ENCODE peak calls at places on chromosomes 16 and 17, in eight cellular contexts. T, S, O, B, D, W, K and L are unnamed samples. For H3K4me1, the result is how much of the 10 kb centered on the place peaks cover.

GRCh38 chr17:9294661-9295210 is 273.4 kb downstream of the NTN1 start:
- DNase-seq in S (no peak), O (no peak), D (no peak), B (no peak), K (no peak), W (no peak), T (no peak), L (no peak)

GRCh38 chr17:82320956-82321927 is 3.8 kb upstream of the CD7 start:
- DNase-seq in B (peak), T (peak), S (no peak), O (no peak), D (no peak), W (peak), K (no peak), L (no peak)

GRCh38 chr17:5581655-5582054 is 2.7 kb downstream of the NLRP1 start:
- DNase-seq in B (no peak), W (no peak), D (no peak), K (no peak), T (no peak), S (no peak), O (no peak), L (no peak)

GRCh38 chr17:74332017-74332650 is 6.1 kb downstream of the KIF19 start:
- DNase-seq in T (no peak), K (no peak), B (peak), O (no peak), W (no peak), S (no peak), D (no peak), L (no peak)

GRCh38 chr17:14124854-14125253 is 55.5 kb downstream of the COX10 start:
- DNase-seq in S (no peak), B (no peak), T (no peak), W (no peak), O (no peak), D (no peak), K (no peak), L (no peak)

GRCh38 chr17:5772720-5773119 is 188.4 kb upstream of the NLRP1 start:
- DNase-seq in O (peak), K (no peak), D (no peak), S (no peak), T (no peak), W (no peak), B (no peak), L (no peak)

GRCh38 chr16:3088450-3088849 is 10.6 kb downstream of the ZSCAN10 start:
- DNase-seq in T (no peak), O (no peak), S (no peak), W (no peak), B (no peak), D (no peak), K (no peak), L (no peak)

GRCh38 chr16:27679899-27680298 is 130.0 kb downstream of the KATNIP start:
- DNase-seq in W (no peak), S (no peak), B (no peak), D (no peak), T (no peak), K (no peak), O (no peak), L (no peak)

GRCh38 chr17:71917715-71918114 is 203.1 kb upstream of the SOX9 start:
- DNase-seq in O (no peak), T (no peak), K (no peak), S (no peak), W (no peak), D (no peak), B (no peak), L (no peak)

GRCh38 chr17:14843086-14843795 is 421.9 kb downstream of the PMP22 start:
- DNase-seq in W (no peak), S (no peak), K (no peak), T (no peak), B (no peak), O (no peak), D (no peak), L (no peak)

GRCh38 chr16:11880047-11880446 is 28.7 kb upstream of the RSL1D1 start:
- DNase-seq in D (no peak), K (no peak), W (no peak), B (no peak), T (no peak), O (no peak), S (no peak), L (no peak)

GRCh38 chr16:80071964-80072363 is 468.8 kb upstream of the DYNLRB2 start:
- DNase-seq in D (no peak), W (no peak), S (no peak), T (no peak), K (no peak), B (no peak), O (no peak), L (no peak)

GRCh38 chr17:10107320-10108165 is 90.9 kb downstream of the GAS7 start:
- DNase-seq in S (no peak), B (no peak), O (no peak), T (no peak), W (no peak), D (no peak), K (no peak), L (no peak)

GRCh38 chr16:81997738-81998137 is 13.5 kb downstream of the SDR42E1 start:
- DNase-seq in D (peak), T (no peak), S (no peak), W (peak), K (peak), O (peak), B (no peak), L (no peak)

GRCh38 chr16:64470916-64471315 is 650.9 kb downstream of the CDH11 start:
- DNase-seq in O (no peak), B (no peak), D (no peak), W (no peak), T (no peak), K (no peak), S (no peak), L (no peak)

GRCh38 chr16:50467943-50468748 is 80.0 kb upstream of the NKD1 start:
- DNase-seq in B (no peak), K (no peak), W (peak), D (no peak), S (no peak), T (no peak), O (no peak), L (no peak)

GRCh38 chr16:69166221-69166833 is 20.6 kb upstream of the SNTB2 start:
- DNase-seq in D (peak), S (no peak), W (no peak), T (no peak), O (peak), B (no peak), K (no peak), L (no peak)

GRCh38 chr17:18261659-18262058 is 1.2 kb downstream of the MIEF2 start:
- DNase-seq in D (no peak), T (no peak), O (no peak), B (no peak), W (no peak), S (no peak), K (no peak), L (no peak)

GRCh38 chr17:42456223-42457106 is 2.2 kb upstream of the ATP6V0A1 start:
- DNase-seq in B (peak), W (no peak), O (peak), K (peak), T (peak), S (no peak), D (peak), L (no peak)

GRCh38 chr17:41666336-41666680 is 22.4 kb upstream of the EIF1 start:
- DNase-seq in D (peak), K (no peak), S (no peak), O (peak), T (peak), W (no peak), B (peak), L (no peak)

GRCh38 chr17:78471635-78472034 is 93.2 kb downstream of the PGS1 start:
- DNase-seq in B (no peak), T (no peak), O (no peak), D (no peak), S (no peak), K (no peak), W (no peak), L (no peak)

DNA sequence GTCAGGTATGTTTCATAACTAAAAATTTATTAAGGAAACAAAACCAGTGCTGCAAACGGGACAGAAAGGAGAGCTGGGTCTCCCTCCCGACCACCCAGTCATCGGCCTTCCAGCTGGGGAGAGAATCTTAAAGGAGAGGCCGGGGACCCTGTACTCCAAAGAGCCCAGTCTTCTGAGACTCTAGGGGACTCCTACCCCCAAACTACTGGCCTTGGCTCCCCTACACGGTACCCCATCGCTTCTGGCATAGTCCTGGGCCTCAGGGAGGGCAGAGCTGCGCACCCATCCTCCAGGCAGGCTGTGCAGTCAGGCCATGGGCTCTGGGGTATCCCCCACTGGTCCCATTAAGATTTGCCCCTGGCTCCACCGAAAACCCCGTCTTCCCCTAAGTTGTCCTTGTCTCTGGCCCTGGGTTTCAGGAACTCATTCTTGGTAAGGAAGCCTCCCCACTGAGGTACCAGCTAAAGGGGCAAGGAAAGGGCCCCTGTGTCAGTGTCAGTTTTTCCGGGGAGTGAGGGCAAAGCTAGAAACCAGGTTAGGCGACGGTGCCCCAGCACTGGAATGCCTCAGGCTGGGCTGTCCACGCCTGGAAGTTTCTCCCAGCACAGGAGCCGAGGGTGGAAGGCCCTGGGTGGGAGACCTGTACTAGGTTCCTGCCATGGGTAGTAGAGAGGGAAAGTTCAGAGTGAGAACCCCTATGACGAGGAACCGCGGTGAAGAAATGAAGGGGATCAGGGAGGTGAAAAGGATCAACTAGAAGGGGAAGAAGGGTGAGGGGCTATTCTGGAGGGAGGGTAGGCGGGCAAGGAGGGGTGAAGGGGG is 5.1 kb downstream of the HIC1 start:
- DNase-seq in W (no peak), S (no peak), D (no peak), O (no peak), K (no peak), T (no peak), B (no peak), L (no peak)
- H3K4me1 ChIP-seq in W (under half), S (under half), D (half or more), O (half or more), K (half or more), T (under half), B (under half), L (under half)

DNA sequence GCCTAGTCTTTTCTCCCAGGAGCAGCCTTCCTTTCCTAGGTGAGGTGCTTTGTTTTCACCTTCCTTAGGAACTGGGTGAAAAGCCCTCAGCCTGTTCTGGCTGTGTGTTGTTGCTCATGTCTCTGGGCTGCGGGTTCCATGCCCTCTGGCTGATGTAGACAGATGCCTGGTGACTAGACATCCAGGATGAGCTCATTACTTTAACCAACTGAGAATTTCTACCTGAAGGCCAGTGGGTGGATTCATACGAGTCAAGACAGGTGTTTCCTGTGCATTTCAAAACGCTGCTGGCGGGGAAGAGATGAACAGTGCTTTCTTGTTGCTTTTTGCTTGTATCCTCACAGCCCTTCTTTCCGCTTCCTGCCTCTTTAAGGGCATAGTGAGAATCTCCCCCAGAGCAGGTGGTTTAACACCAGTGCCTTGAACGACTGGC is 22.3 kb downstream of the SAP30BP start:
- DNase-seq in D (no peak), O (no peak), K (no peak), W (no peak), S (no peak), B (peak), T (no peak), L (no peak)
- H3K4me1 ChIP-seq in D (under half), O (under half), K (half or more), W (under half), S (under half), B (half or more), T (under half), L (half or more)

GRCh38 chr17:2064511-2064910 is 9.6 kb downstream of the HIC1 start:
- DNase-seq in W (no peak), T (no peak), S (no peak), D (no peak), B (peak), K (no peak), O (no peak), L (no peak)

GRCh38 chr17:2064980-2065785 is 10.3 kb downstream of the HIC1 start:
- DNase-seq in W (no peak), T (no peak), B (peak), D (no peak), K (no peak), S (no peak), O (peak), L (no peak)

GRCh38 chr17:2063306-2064146 is 8.6 kb downstream of the HIC1 start:
- DNase-seq in K (no peak), O (peak), B (peak), S (no peak), W (no peak), D (peak), T (no peak), L (no peak)

GRCh38 chr17:2062571-2063183 is 7.8 kb downstream of the HIC1 start:
- DNase-seq in D (peak), K (no peak), S (no peak), W (no peak), O (peak), T (no peak), B (no peak), L (no peak)

DNA sequence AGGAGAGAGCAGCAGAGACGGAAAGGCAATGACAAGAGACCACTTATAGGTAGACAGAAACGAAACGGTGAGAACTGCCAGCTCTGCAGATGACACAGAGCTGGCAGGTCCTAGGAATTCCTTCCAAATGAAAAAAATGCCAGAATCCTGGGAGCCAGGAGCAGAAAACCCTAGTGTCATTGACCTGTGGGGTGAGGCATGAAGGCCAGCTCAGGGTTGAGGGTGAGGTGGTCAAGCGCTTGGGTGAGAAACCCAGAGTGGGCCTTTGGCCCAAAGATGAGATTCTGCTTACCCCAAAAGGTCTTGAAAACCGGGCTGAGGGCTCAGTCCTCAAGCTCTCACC is 9.2 kb downstream of the HIC1 start:
- DNase-seq in S (no peak), D (no peak), T (no peak), K (no peak), B (no peak), O (no peak), W (no peak), L (no peak)
- H3K4me1 ChIP-seq in S (half or more), D (half or more), T (under half), K (half or more), B (under half), O (half or more), W (under half), L (under half)

DNA sequence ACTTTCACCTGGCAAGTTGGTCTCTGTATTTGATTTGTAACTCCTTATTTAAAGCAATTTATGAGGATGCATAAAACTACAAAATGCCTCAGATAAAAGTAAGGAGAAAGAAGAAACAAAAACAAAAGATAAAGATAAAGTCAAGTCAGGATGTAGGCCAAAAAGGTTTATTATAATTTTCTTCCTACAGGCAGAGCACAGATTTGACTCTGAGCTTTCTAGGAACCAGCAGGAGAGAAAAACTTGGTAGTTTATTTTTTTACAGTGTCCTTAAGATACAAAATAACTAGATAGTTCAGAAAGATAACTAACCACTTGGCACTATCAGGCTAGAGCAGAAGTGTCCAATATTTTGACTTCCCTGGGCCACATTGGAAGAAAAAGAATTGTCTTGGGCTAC is 16.7 kb downstream of the PAFAH1B1 start:
- DNase-seq in K (no peak), S (no peak), T (no peak), W (no peak), B (no peak), O (no peak), D (no peak), L (no peak)
- H3K4me1 ChIP-seq in K (half or more), S (half or more), T (under half), W (under half), B (under half), O (under half), D (under half), L (half or more)

GRCh38 chr16:89381788-89382187 is 108.6 kb downstream of the ANKRD11 start:
- DNase-seq in S (no peak), W (no peak), B (no peak), K (no peak), D (no peak), O (no peak), T (no peak), L (no peak)

GRCh38 chr16:89377446-89377838 is 112.9 kb downstream of the ANKRD11 start:
- DNase-seq in O (no peak), S (no peak), T (no peak), K (no peak), W (no peak), B (no peak), D (no peak), L (no peak)

GRCh38 chr16:89383095-89384003 is 107.0 kb downstream of the ANKRD11 start:
- DNase-seq in W (peak), T (peak), S (no peak), D (no peak), B (no peak), K (no peak), O (peak), L (peak)

GRCh38 chr16:89378947-89379771 is 111.2 kb downstream of the ANKRD11 start:
- DNase-seq in K (no peak), W (no peak), S (no peak), B (peak), D (no peak), T (no peak), O (no peak), L (no peak)

GRCh38 chr16:89380681-89381080 is 109.7 kb downstream of the ANKRD11 start:
- DNase-seq in W (no peak), T (no peak), O (no peak), K (no peak), D (no peak), B (no peak), S (no peak), L (no peak)
- H3K4me1 ChIP-seq in W (under half), T (under half), O (under half), K (half or more), D (under half), B (under half), S (half or more), L (half or more)

GRCh38 chr16:70522216-70523000 is 946 bp downstream of the COG4 start:
- DNase-seq in S (no peak), W (no peak), D (no peak), O (no peak), T (no peak), K (no peak), B (peak), L (no peak)
- H3K4me1 ChIP-seq in S (under half), W (under half), D (under half), O (under half), T (under half), K (under half), B (under half), L (under half)